ENCODE peak calls at places on chromosomes 2 and 18, in six cellular contexts. One of them, this sample, is unnamed.

GRCh38 chr2:151716721-151717120 is 17.6 kb downstream of the NEB start:
- DNase-seq in activated B cell treated with CpG ODN at 0.5 μM for 24 hours: no peak
- DNase-seq in epithelial cell of esophagus: no peak
- DNase-seq in CD4-positive, alpha-beta T cell: no peak
- DNase-seq in H9: no peak
- DNase-seq in BJ: peak
- DNase-seq in this sample: no peak

GRCh38 chr2:173249661-173250641 is 104.7 kb upstream of the CDCA7 start:
- DNase-seq in activated B cell treated with CpG ODN at 0.5 μM for 24 hours: no peak
- DNase-seq in epithelial cell of esophagus: no peak
- DNase-seq in CD4-positive, alpha-beta T cell: no peak
- DNase-seq in H9: no peak
- DNase-seq in BJ: no peak
- DNase-seq in this sample: no peak

GRCh38 chr2:100990650-100991403 is 11.3 kb upstream of the RPL31 start:
- DNase-seq in activated B cell treated with CpG ODN at 0.5 μM for 24 hours: no peak
- DNase-seq in epithelial cell of esophagus: no peak
- DNase-seq in CD4-positive, alpha-beta T cell: no peak
- DNase-seq in H9: no peak
- DNase-seq in BJ: no peak
- DNase-seq in this sample: no peak

GRCh38 chr18:21997207-21998143 is 171.9 kb upstream of the GATA6 start:
- DNase-seq in activated B cell treated with CpG ODN at 0.5 μM for 24 hours: no peak
- DNase-seq in epithelial cell of esophagus: peak
- DNase-seq in CD4-positive, alpha-beta T cell: no peak
- DNase-seq in H9: no peak
- DNase-seq in BJ: peak
- DNase-seq in this sample: no peak

GRCh38 chr2:176325732-176326131 is 56.5 kb downstream of the MTX2 start:
- DNase-seq in activated B cell treated with CpG ODN at 0.5 μM for 24 hours: no peak
- DNase-seq in epithelial cell of esophagus: no peak
- DNase-seq in CD4-positive, alpha-beta T cell: no peak
- DNase-seq in H9: peak
- DNase-seq in BJ: no peak
- DNase-seq in this sample: peak

GRCh38 chr2:176473177-176473576 is 203.9 kb downstream of the MTX2 start:
- DNase-seq in activated B cell treated with CpG ODN at 0.5 μM for 24 hours: no peak
- DNase-seq in epithelial cell of esophagus: peak
- DNase-seq in CD4-positive, alpha-beta T cell: no peak
- DNase-seq in H9: no peak
- DNase-seq in BJ: no peak
- DNase-seq in this sample: no peak

GRCh38 chr2:101630224-101630949 is 67.1 kb upstream of the MAP4K4 start:
- DNase-seq in activated B cell treated with CpG ODN at 0.5 μM for 24 hours: no peak
- DNase-seq in epithelial cell of esophagus: peak
- DNase-seq in CD4-positive, alpha-beta T cell: no peak
- DNase-seq in H9: no peak
- DNase-seq in BJ: no peak
- DNase-seq in this sample: no peak

GRCh38 chr18:22525883-22526282 is 108.2 kb upstream of the CTAGE1 start:
- DNase-seq in activated B cell treated with CpG ODN at 0.5 μM for 24 hours: no peak
- DNase-seq in epithelial cell of esophagus: no peak
- DNase-seq in CD4-positive, alpha-beta T cell: no peak
- DNase-seq in H9: no peak
- DNase-seq in BJ: no peak
- DNase-seq in this sample: no peak

GRCh38 chr18:46337206-46337710 is 233.1 kb downstream of the HAUS1 start:
- DNase-seq in activated B cell treated with CpG ODN at 0.5 μM for 24 hours: no peak
- DNase-seq in epithelial cell of esophagus: no peak
- DNase-seq in CD4-positive, alpha-beta T cell: no peak
- DNase-seq in H9: no peak
- DNase-seq in BJ: no peak
- DNase-seq in this sample: no peak

GRCh38 chr2:102062802-102063201 is 71.0 kb downstream of the IL1R2 start:
- DNase-seq in activated B cell treated with CpG ODN at 0.5 μM for 24 hours: no peak
- DNase-seq in epithelial cell of esophagus: no peak
- DNase-seq in CD4-positive, alpha-beta T cell: no peak
- DNase-seq in H9: no peak
- DNase-seq in BJ: no peak
- DNase-seq in this sample: no peak

GRCh38 chr2:241666627-241667400 is 19.8 kb downstream of the DTYMK start:
- DNase-seq in activated B cell treated with CpG ODN at 0.5 μM for 24 hours: no peak
- DNase-seq in epithelial cell of esophagus: no peak
- DNase-seq in CD4-positive, alpha-beta T cell: no peak
- DNase-seq in H9: no peak
- DNase-seq in BJ: no peak
- DNase-seq in this sample: peak

GRCh38 chr18:62811674-62812073 is 96.3 kb downstream of the PHLPP1 start:
- DNase-seq in activated B cell treated with CpG ODN at 0.5 μM for 24 hours: no peak
- DNase-seq in epithelial cell of esophagus: no peak
- DNase-seq in CD4-positive, alpha-beta T cell: no peak
- DNase-seq in H9: no peak
- DNase-seq in BJ: no peak
- DNase-seq in this sample: no peak

GRCh38 chr2:165390875-165391274 is 78.6 kb upstream of the CSRNP3 start:
- DNase-seq in activated B cell treated with CpG ODN at 0.5 μM for 24 hours: no peak
- DNase-seq in epithelial cell of esophagus: no peak
- DNase-seq in CD4-positive, alpha-beta T cell: no peak
- DNase-seq in H9: no peak
- DNase-seq in BJ: no peak
- DNase-seq in this sample: no peak

GRCh38 chr2:165391791-165392190 is 77.7 kb upstream of the CSRNP3 start:
- DNase-seq in activated B cell treated with CpG ODN at 0.5 μM for 24 hours: no peak
- DNase-seq in epithelial cell of esophagus: no peak
- DNase-seq in CD4-positive, alpha-beta T cell: no peak
- DNase-seq in H9: no peak
- DNase-seq in BJ: no peak
- DNase-seq in this sample: no peak
- TF ChIP-seq CTCF in activated B cell treated with CpG ODN at 0.5 μM for 24 hours: no peak
- TF ChIP-seq CTCF in epithelial cell of esophagus: no peak
- TF ChIP-seq CTCF in CD4-positive, alpha-beta T cell: no peak
- TF ChIP-seq CTCF in H9: no peak
- TF ChIP-seq CTCF in BJ: no peak
- TF ChIP-seq CTCF in this sample: no peak

DNA sequence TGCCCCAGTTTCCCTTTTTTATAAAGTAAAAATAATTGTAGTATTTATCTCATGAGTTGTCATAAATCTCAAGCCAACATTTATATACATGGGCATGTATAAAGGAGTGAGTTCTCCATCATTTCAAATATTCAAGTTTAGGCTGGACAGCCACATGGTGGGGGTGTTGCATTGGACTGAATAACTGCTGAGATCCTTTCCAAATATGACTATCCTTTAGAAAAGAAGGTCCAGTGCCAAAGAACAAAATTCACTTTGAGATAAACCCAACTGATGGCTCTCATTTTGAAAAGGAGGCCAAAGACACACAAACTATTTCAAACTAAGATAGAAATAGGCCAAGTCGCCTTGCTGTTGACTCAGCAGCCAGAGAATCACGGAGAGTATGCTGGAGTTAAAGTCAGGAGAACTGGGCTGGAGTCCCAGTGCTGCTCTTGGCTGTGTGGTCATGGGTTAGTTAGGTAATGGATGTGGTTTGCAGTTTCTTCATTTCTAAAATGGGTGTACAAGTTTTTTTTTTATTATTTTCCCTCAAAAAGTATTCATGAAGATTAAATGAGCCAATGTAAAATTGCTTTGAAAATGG is 204.4 kb upstream of the LRATD1 start:
- DNase-seq in activated B cell treated with CpG ODN at 0.5 μM for 24 hours: no peak
- DNase-seq in epithelial cell of esophagus: peak
- DNase-seq in CD4-positive, alpha-beta T cell: no peak
- DNase-seq in H9: no peak
- DNase-seq in BJ: peak
- DNase-seq in this sample: no peak
- TF ChIP-seq CTCF in activated B cell treated with CpG ODN at 0.5 μM for 24 hours: no peak
- TF ChIP-seq CTCF in epithelial cell of esophagus: peak
- TF ChIP-seq CTCF in CD4-positive, alpha-beta T cell: no peak
- TF ChIP-seq CTCF in H9: no peak
- TF ChIP-seq CTCF in BJ: peak
- TF ChIP-seq CTCF in this sample: no peak

GRCh38 chr2:7878786-7879515 is 802.9 kb upstream of the ID2 start:
- DNase-seq in activated B cell treated with CpG ODN at 0.5 μM for 24 hours: no peak
- DNase-seq in epithelial cell of esophagus: no peak
- DNase-seq in CD4-positive, alpha-beta T cell: no peak
- DNase-seq in H9: peak
- DNase-seq in BJ: no peak
- DNase-seq in this sample: peak

GRCh38 chr2:7881038-7881437 is 800.8 kb upstream of the ID2 start:
- DNase-seq in activated B cell treated with CpG ODN at 0.5 μM for 24 hours: no peak
- DNase-seq in epithelial cell of esophagus: no peak
- DNase-seq in CD4-positive, alpha-beta T cell: no peak
- DNase-seq in H9: no peak
- DNase-seq in BJ: no peak
- DNase-seq in this sample: no peak

GRCh38 chr2:7880561-7880960 is 801.3 kb upstream of the ID2 start:
- DNase-seq in activated B cell treated with CpG ODN at 0.5 μM for 24 hours: no peak
- DNase-seq in epithelial cell of esophagus: no peak
- DNase-seq in CD4-positive, alpha-beta T cell: no peak
- DNase-seq in H9: no peak
- DNase-seq in BJ: no peak
- DNase-seq in this sample: no peak

GRCh38 chr2:7881456-7881855 is 800.4 kb upstream of the ID2 start:
- DNase-seq in activated B cell treated with CpG ODN at 0.5 μM for 24 hours: no peak
- DNase-seq in epithelial cell of esophagus: no peak
- DNase-seq in CD4-positive, alpha-beta T cell: no peak
- DNase-seq in H9: no peak
- DNase-seq in BJ: no peak
- DNase-seq in this sample: no peak

GRCh38 chr2:7880126-7880525 is 801.7 kb upstream of the ID2 start:
- DNase-seq in activated B cell treated with CpG ODN at 0.5 μM for 24 hours: no peak
- DNase-seq in epithelial cell of esophagus: no peak
- DNase-seq in CD4-positive, alpha-beta T cell: no peak
- DNase-seq in H9: no peak
- DNase-seq in BJ: no peak
- DNase-seq in this sample: no peak
- TF ChIP-seq CTCF in activated B cell treated with CpG ODN at 0.5 μM for 24 hours: no peak
- TF ChIP-seq CTCF in epithelial cell of esophagus: no peak
- TF ChIP-seq CTCF in CD4-positive, alpha-beta T cell: no peak
- TF ChIP-seq CTCF in H9: no peak
- TF ChIP-seq CTCF in BJ: no peak
- TF ChIP-seq CTCF in this sample: no peak

GRCh38 chr2:59774821-59775463 is 778.5 kb downstream of the BCL11A start:
- DNase-seq in activated B cell treated with CpG ODN at 0.5 μM for 24 hours: no peak
- DNase-seq in epithelial cell of esophagus: no peak
- DNase-seq in CD4-positive, alpha-beta T cell: no peak
- DNase-seq in H9: no peak
- DNase-seq in BJ: no peak
- DNase-seq in this sample: no peak
- TF ChIP-seq CTCF in activated B cell treated with CpG ODN at 0.5 μM for 24 hours: no peak
- TF ChIP-seq CTCF in epithelial cell of esophagus: peak
- TF ChIP-seq CTCF in CD4-positive, alpha-beta T cell: no peak
- TF ChIP-seq CTCF in H9: peak
- TF ChIP-seq CTCF in BJ: no peak
- TF ChIP-seq CTCF in this sample: peak

GRCh38 chr18:56709463-56709862 is 58.3 kb downstream of the WDR7 start:
- DNase-seq in activated B cell treated with CpG ODN at 0.5 μM for 24 hours: no peak
- DNase-seq in epithelial cell of esophagus: peak
- DNase-seq in CD4-positive, alpha-beta T cell: no peak
- DNase-seq in H9: no peak
- DNase-seq in BJ: peak
- DNase-seq in this sample: no peak
- TF ChIP-seq CTCF in activated B cell treated with CpG ODN at 0.5 μM for 24 hours: no peak
- TF ChIP-seq CTCF in epithelial cell of esophagus: peak
- TF ChIP-seq CTCF in CD4-positive, alpha-beta T cell: peak
- TF ChIP-seq CTCF in H9: peak
- TF ChIP-seq CTCF in BJ: peak
- TF ChIP-seq CTCF in this sample: no peak

GRCh38 chr2:181231886-181232644 is 225.1 kb upstream of the ITGA4 start:
- DNase-seq in activated B cell treated with CpG ODN at 0.5 μM for 24 hours: no peak
- DNase-seq in epithelial cell of esophagus: no peak
- DNase-seq in CD4-positive, alpha-beta T cell: no peak
- DNase-seq in H9: no peak
- DNase-seq in BJ: peak
- DNase-seq in this sample: no peak

GRCh38 chr2:181235683-181236459 is 221.3 kb upstream of the ITGA4 start:
- DNase-seq in activated B cell treated with CpG ODN at 0.5 μM for 24 hours: no peak
- DNase-seq in epithelial cell of esophagus: no peak
- DNase-seq in CD4-positive, alpha-beta T cell: no peak
- DNase-seq in H9: no peak
- DNase-seq in BJ: no peak
- DNase-seq in this sample: no peak

GRCh38 chr2:181228661-181229060 is 228.5 kb upstream of the ITGA4 start:
- DNase-seq in activated B cell treated with CpG ODN at 0.5 μM for 24 hours: no peak
- DNase-seq in epithelial cell of esophagus: no peak
- DNase-seq in CD4-positive, alpha-beta T cell: no peak
- DNase-seq in H9: no peak
- DNase-seq in BJ: no peak
- DNase-seq in this sample: no peak

GRCh38 chr2:181234429-181235410 is 222.5 kb upstream of the ITGA4 start:
- DNase-seq in activated B cell treated with CpG ODN at 0.5 μM for 24 hours: no peak
- DNase-seq in epithelial cell of esophagus: no peak
- DNase-seq in CD4-positive, alpha-beta T cell: no peak
- DNase-seq in H9: no peak
- DNase-seq in BJ: no peak
- DNase-seq in this sample: no peak

GRCh38 chr2:181231151-181231550 is 226.0 kb upstream of the ITGA4 start:
- DNase-seq in activated B cell treated with CpG ODN at 0.5 μM for 24 hours: no peak
- DNase-seq in epithelial cell of esophagus: peak
- DNase-seq in CD4-positive, alpha-beta T cell: no peak
- DNase-seq in H9: no peak
- DNase-seq in BJ: no peak
- DNase-seq in this sample: no peak
- TF ChIP-seq CTCF in activated B cell treated with CpG ODN at 0.5 μM for 24 hours: no peak
- TF ChIP-seq CTCF in epithelial cell of esophagus: peak
- TF ChIP-seq CTCF in CD4-positive, alpha-beta T cell: no peak
- TF ChIP-seq CTCF in H9: no peak
- TF ChIP-seq CTCF in BJ: no peak
- TF ChIP-seq CTCF in this sample: no peak